ENCODE peak calls at places on chromosomes 5 and 9, in seven cellular contexts. O is K562, T is SK-N-SH, S is H1, I is HepG2, Q is HCT116, E is GM12878. K is an unnamed sample.

GRCh38 chr9:93467462-93467861 is 14.1 kb upstream of the FAM120AOS start:
- DNase-seq in T (no peak), E (no peak), Q (no peak), I (no peak), S (no peak), O (no peak), K (no peak)

GRCh38 chr9:110192531-110193326 is 15.2 kb downstream of the C9orf152 start:
- DNase-seq in Q (no peak), I (no peak), O (no peak), S (no peak), T (no peak), E (no peak), K (peak)

GRCh38 chr9:86099695-86100364 is 472 bp upstream of the GOLM1 start:
- DNase-seq in E (no peak), O (no peak), T (peak), I (no peak), S (peak), Q (peak), K (peak)

GRCh38 chr9:123115146-123115913 is 81.9 kb downstream of the GPR21 start:
- DNase-seq in T (no peak), S (no peak), E (no peak), I (no peak), Q (no peak), O (no peak), K (no peak)

GRCh38 chr5:118311103-118311502 is 677.2 kb downstream of the DTWD2 start:
- DNase-seq in O (no peak), E (no peak), Q (no peak), I (no peak), S (no peak), T (no peak), K (no peak)

GRCh38 chr5:154729613-154730012 is 25.6 kb upstream of the LARP1 start:
- DNase-seq in O (no peak), S (no peak), Q (no peak), T (no peak), I (peak), E (no peak), K (no peak)

GRCh38 chr5:43110606-43111170 is 10.0 kb upstream of the ZNF131 start:
- DNase-seq in S (peak), Q (peak), T (peak), I (peak), E (no peak), O (peak), K (no peak)

GRCh38 chr9:36099718-36100117 is 36.8 kb upstream of the GLIPR2 start:
- DNase-seq in T (no peak), O (no peak), E (no peak), I (no peak), S (no peak), Q (no peak), K (no peak)

GRCh38 chr5:112551437-112552018 is 132.5 kb upstream of the EPB41L4A start:
- DNase-seq in E (no peak), T (peak), S (no peak), O (peak), Q (peak), I (peak), K (peak)

GRCh38 chr5:8848997-8849585 is 696.8 kb downstream of the SEMA5A start:
- DNase-seq in Q (no peak), O (no peak), E (no peak), I (no peak), S (no peak), T (no peak), K (peak)

GRCh38 chr5:6783787-6784186 is 70.6 kb downstream of the TENT4A start:
- DNase-seq in T (no peak), O (no peak), I (no peak), S (no peak), E (no peak), Q (no peak), K (no peak)

GRCh38 chr5:74767579-74767913 is 497 bp downstream of the NSA2 start:
- DNase-seq in O (peak), S (no peak), T (no peak), I (peak), E (no peak), Q (peak), K (peak)

GRCh38 chr5:43631182-43631910 is 28.4 kb downstream of the NNT start:
- DNase-seq in S (peak), O (peak), Q (peak), E (peak), T (peak), I (peak), K (peak)

GRCh38 chr9:121567142-121568100 is 67.8 kb upstream of the GGTA1 start:
- DNase-seq in S (no peak), Q (no peak), O (no peak), I (no peak), T (peak), E (no peak), K (peak)

GRCh38 chr5:54325610-54326311 is 15.4 kb upstream of the ARL15 start:
- DNase-seq in S (no peak), E (no peak), I (no peak), O (peak), Q (no peak), T (no peak), K (no peak)

GRCh38 chr5:37871023-37871815 is 31.4 kb upstream of the GDNF start:
- DNase-seq in I (no peak), T (no peak), S (no peak), E (no peak), Q (no peak), O (no peak), K (peak)

GRCh38 chr9:116905131-116905724 is 218.1 kb downstream of the TRIM32 start:
- DNase-seq in T (no peak), Q (no peak), S (no peak), E (no peak), O (no peak), I (no peak), K (no peak)

GRCh38 chr5:177478711-177479646 is 5.5 kb upstream of the DBN1 start:
- DNase-seq in T (peak), S (no peak), O (no peak), Q (no peak), E (no peak), I (no peak), K (peak)

GRCh38 chr9:113427629-113428028 is 17.1 kb downstream of the C9orf43 start:
- DNase-seq in Q (no peak), S (no peak), E (no peak), O (no peak), T (no peak), I (no peak), K (peak)

GRCh38 chr5:147479949-147480348 is 29.9 kb downstream of the DPYSL3 start:
- DNase-seq in E (no peak), S (no peak), I (no peak), Q (no peak), T (no peak), O (no peak), K (peak)

GRCh38 chr5:59099270-59099994 is 516.6 kb downstream of the RAB3C start:
- DNase-seq in Q (no peak), T (no peak), O (no peak), I (peak), S (no peak), E (no peak), K (peak)

DNA sequence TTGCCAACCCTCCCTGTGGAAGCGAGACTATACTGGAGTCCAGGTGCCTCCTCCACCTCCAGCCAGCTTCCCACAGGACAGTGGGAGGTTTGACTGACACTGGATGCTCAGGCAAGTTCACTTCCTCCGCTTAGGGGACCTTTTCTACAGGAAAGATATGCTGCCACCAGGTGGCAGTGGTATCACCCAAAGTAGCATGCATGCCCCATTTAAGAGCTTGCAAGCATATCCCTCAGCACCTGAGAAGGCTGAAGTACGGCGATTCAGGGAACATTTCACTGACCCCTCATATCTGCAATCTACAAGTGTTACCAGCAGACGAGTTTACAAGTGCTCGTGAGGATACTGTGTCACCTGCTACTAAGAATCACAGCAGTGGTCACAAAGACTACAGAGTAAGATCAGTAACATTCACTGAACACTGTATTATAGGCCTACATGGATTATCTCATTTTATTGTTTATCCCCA is 75.5 kb downstream of the KLHL3 start:
- DNase-seq in E (peak), I (peak), Q (peak), S (peak), O (peak), T (peak), K (peak)
- H2AFZ ChIP-seq in E (peak), I (no peak), Q (peak), S (no peak), O (no peak), T (no peak), K (peak)

GRCh38 chr9:108950168-108950567 is 16.0 kb downstream of the ABITRAM start:
- DNase-seq in S (no peak), O (no peak), I (no peak), Q (no peak), T (no peak), E (no peak), K (no peak)
- TF ChIP-seq RAD21 in S (no peak), O (no peak), I (no peak), Q (no peak), T (no peak), E (no peak), K (no peak)

GRCh38 chr5:501040-501832 is 23.0 kb downstream of the SLC9A3 start:
- DNase-seq in E (no peak), Q (no peak), I (no peak), S (no peak), T (no peak), O (no peak), K (no peak)

GRCh38 chr5:499233-500209 is 24.7 kb downstream of the SLC9A3 start:
- DNase-seq in E (no peak), I (no peak), T (no peak), Q (no peak), S (no peak), O (no peak), K (no peak)

GRCh38 chr5:502325-503079 is 21.7 kb downstream of the SLC9A3 start:
- DNase-seq in T (no peak), O (no peak), I (no peak), E (no peak), S (no peak), Q (no peak), K (no peak)

GRCh38 chr5:500491-500890 is 23.8 kb downstream of the SLC9A3 start:
- DNase-seq in T (no peak), I (no peak), S (no peak), O (no peak), E (no peak), Q (no peak), K (no peak)

GRCh38 chr5:501833-502184 is 22.4 kb downstream of the SLC9A3 start:
- DNase-seq in T (no peak), Q (no peak), O (no peak), S (no peak), E (no peak), I (no peak), K (no peak)
- H2AFZ ChIP-seq in T (no peak), Q (no peak), O (no peak), S (no peak), E (no peak), I (no peak), K (no peak)

GRCh38 chr5:168648576-168648975 is 69.4 kb upstream of the PANK3 start:
- DNase-seq in E (no peak), Q (no peak), T (no peak), S (no peak), I (no peak), O (no peak), K (no peak)

GRCh38 chr5:168651654-168652053 is 72.5 kb upstream of the PANK3 start:
- DNase-seq in O (no peak), Q (no peak), S (no peak), T (no peak), I (no peak), E (no peak), K (peak)

GRCh38 chr5:168647083-168647482 is 67.9 kb upstream of the PANK3 start:
- DNase-seq in E (no peak), Q (no peak), I (no peak), S (no peak), O (no peak), T (no peak), K (no peak)

GRCh38 chr5:168648016-168648415 is 68.8 kb upstream of the PANK3 start:
- DNase-seq in S (no peak), O (no peak), I (no peak), T (no peak), Q (no peak), E (no peak), K (no peak)

DNA sequence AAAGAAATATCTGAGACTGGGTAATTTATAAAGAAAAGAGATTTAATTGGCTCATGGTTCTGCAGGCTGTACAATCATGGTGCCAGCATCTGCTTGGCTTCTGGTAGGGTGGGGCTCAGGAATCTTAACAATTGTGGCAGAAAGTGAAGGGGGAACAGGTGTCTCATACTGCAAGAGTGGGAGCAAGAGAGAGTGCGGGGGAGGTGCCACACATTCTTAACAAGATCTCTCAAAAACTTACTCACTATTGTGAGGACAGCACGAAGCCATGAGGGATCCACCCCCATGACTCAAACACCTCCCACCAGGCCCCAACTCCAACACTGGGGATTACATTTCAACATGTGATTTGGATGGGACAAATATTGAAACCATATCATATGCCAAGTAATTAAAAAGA is 70.1 kb upstream of the PANK3 start:
- DNase-seq in I (no peak), E (no peak), S (no peak), Q (no peak), T (no peak), O (no peak), K (no peak)
- TF ChIP-seq RAD21 in I (no peak), E (no peak), S (no peak), Q (no peak), T (no peak), O (no peak), K (no peak)

GRCh38 chr5:77374686-77375085 is 117.4 kb downstream of the WDR41 start:
- DNase-seq in E (no peak), S (no peak), T (no peak), Q (no peak), I (no peak), O (no peak), K (no peak)

GRCh38 chr5:77380636-77381035 is 111.5 kb downstream of the WDR41 start:
- DNase-seq in T (no peak), O (no peak), Q (no peak), E (no peak), S (no peak), I (no peak), K (no peak)

GRCh38 chr5:77376624-77377023 is 115.5 kb downstream of the WDR41 start:
- DNase-seq in T (no peak), O (no peak), Q (no peak), S (no peak), E (no peak), I (no peak), K (no peak)

GRCh38 chr5:77379558-77380061 is 112.5 kb downstream of the WDR41 start:
- DNase-seq in T (no peak), E (peak), O (no peak), S (no peak), Q (no peak), I (no peak), K (no peak)
- H2AFZ ChIP-seq in T (no peak), E (peak), O (no peak), S (no peak), Q (no peak), I (no peak), K (no peak)

GRCh38 chr5:95725071-95725820 is 5.9 kb upstream of the RHOBTB3 start:
- DNase-seq in O (no peak), I (no peak), T (no peak), E (no peak), Q (no peak), S (no peak), K (no peak)
- TF ChIP-seq RAD21 in O (no peak), I (no peak), T (no peak), E (no peak), Q (no peak), S (no peak), K (no peak)

GRCh38 chr9:134643306-134643705 is 1.7 kb downstream of the COL5A1 start:
- DNase-seq in E (no peak), T (peak), Q (no peak), I (no peak), S (no peak), O (no peak), K (peak)

GRCh38 chr9:134640491-134641172 is 971 bp upstream of the COL5A1 start:
- DNase-seq in S (no peak), I (no peak), O (no peak), Q (no peak), E (no peak), T (no peak), K (no peak)

GRCh38 chr9:134641989-134642384 is 384 bp downstream of the COL5A1 start:
- DNase-seq in O (no peak), I (no peak), T (peak), S (no peak), E (no peak), Q (no peak), K (no peak)

GRCh38 chr9:134641173-134641985 is at the start of gene COL5A1:
- DNase-seq in S (peak), E (no peak), O (peak), Q (no peak), T (peak), I (no peak), K (peak)

DNA sequence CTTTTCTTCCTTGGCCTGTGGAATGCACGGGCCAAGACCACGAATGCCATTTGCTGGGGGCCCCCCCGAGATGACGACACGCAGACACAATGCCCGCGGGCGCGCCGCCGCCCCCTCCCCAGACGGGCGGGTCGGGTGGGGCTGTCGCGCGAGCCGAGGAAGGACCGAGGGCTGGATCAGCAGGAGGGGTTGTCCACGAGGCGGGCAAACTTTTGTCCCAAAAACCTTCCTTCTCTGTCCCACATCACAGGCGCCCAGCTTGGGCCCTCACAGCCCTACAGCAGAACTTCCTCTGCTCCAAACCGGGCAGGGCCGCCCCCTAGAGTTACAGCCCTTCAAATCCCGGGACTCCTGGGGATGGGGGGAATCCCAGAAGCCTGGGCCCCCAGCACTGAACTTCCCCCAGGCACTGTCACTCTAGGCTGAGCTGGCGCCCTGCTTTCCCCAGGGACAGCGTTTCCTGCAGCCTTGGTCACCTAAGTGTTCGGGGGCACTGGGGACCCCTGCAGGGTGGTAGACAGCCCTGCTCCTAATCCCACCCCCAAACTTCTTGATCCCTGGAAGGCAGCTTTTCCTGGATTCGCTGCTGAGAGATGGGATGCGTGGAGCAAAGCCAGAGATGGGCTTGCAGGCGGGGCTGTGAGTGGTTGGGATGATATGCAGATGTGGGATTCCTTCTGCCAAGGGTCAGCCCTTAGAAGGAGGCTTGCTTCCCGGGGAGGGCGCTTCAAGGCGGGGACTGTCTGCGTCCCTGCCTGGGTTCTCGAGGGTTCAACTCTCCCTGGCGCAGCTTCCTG is 980 bp downstream of the COL5A1 start:
- DNase-seq in Q (no peak), E (no peak), I (no peak), T (peak), S (peak), O (no peak), K (peak)
- H2AFZ ChIP-seq in Q (no peak), E (no peak), I (no peak), T (no peak), S (no peak), O (no peak), K (peak)

GRCh38 chr5:151139646-151140045 is 17.9 kb downstream of the ANXA6 start:
- DNase-seq in T (no peak), S (no peak), O (no peak), E (no peak), Q (no peak), I (no peak), K (no peak)

GRCh38 chr5:151142933-151143332 is 14.6 kb downstream of the ANXA6 start:
- DNase-seq in I (no peak), E (no peak), T (no peak), S (no peak), O (no peak), Q (no peak), K (no peak)

GRCh38 chr5:151139015-151139414 is 18.6 kb downstream of the ANXA6 start:
- DNase-seq in I (no peak), Q (no peak), T (no peak), E (no peak), S (no peak), O (no peak), K (no peak)

GRCh38 chr5:151140686-151141459 is 16.7 kb downstream of the ANXA6 start:
- DNase-seq in S (no peak), Q (no peak), E (no peak), O (no peak), T (no peak), I (no peak), K (no peak)

GRCh38 chr5:151141535-151141934 is 16.0 kb downstream of the ANXA6 start:
- DNase-seq in Q (no peak), E (no peak), T (no peak), O (no peak), I (no peak), S (peak), K (peak)
- TF ChIP-seq RAD21 in Q (no peak), E (peak), T (no peak), O (no peak), I (no peak), S (no peak), K (no peak)

GRCh38 chr5:23507278-23507685 is at the start of gene PRDM9:
- DNase-seq in Q (no peak), E (no peak), I (peak), O (peak), T (peak), S (peak), K (no peak)
- H2AFZ ChIP-seq in Q (no peak), E (no peak), I (peak), O (no peak), T (peak), S (peak), K (no peak)

K was measured in IMR-90.